ENCODE peak calls at places on chromosomes 4 and X, in five cellular contexts. O is endothelial cell of umbilical vein, M is A549, Z is HepG2, T is GM12878. A is an unnamed sample.

GRCh38 chrX:100410083-100410590 is at the start of gene PCDH19:
- DNase-seq in Z (no peak), M (peak; percentile 44), O (peak; percentile 54), T (no peak), A (no peak)

GRCh38 chrX:72308566-72309296 is 3.0 kb upstream of the CITED1 start:
- DNase-seq in Z (peak; percentile 27), O (peak; percentile 63), T (no peak), M (peak; percentile 58), A (peak; percentile 81)

GRCh38 chr4:163448541-163449203 is 24.9 kb downstream of the TKTL2 start:
- DNase-seq in Z (no peak), M (no peak), O (no peak), T (no peak), A (no peak)

GRCh38 chr4:148447672-148448071 is 5.5 kb upstream of the NR3C2 start:
- DNase-seq in O (peak; percentile 39), T (no peak), Z (no peak), M (no peak), A (peak; percentile 7)

GRCh38 chr4:85779165-85779564 is 304.2 kb downstream of the ARHGAP24 start:
- DNase-seq in M (no peak), T (no peak), Z (no peak), O (peak; percentile 87), A (no peak)

GRCh38 chrX:154436597-154437397 is at the start of gene GDI1:
- DNase-seq in T (no peak), M (peak; percentile 75), Z (no peak), O (no peak), A (peak; percentile 65)

GRCh38 chrX:112513154-112513553 is 166.6 kb downstream of the LHFPL1 start:
- DNase-seq in O (no peak), Z (no peak), T (no peak), M (no peak), A (no peak)

GRCh38 chr4:55424791-55425190 is 29.0 kb downstream of the TMEM165 start:
- DNase-seq in T (no peak), Z (no peak), O (no peak), M (no peak), A (no peak)

GRCh38 chr4:61200195-61200990 is at the start of gene ADGRL3:
- DNase-seq in O (no peak), M (no peak), T (no peak), Z (no peak), A (no peak)

GRCh38 chr4:5683566-5683965 is 24.8 kb downstream of the EVC2 start:
- DNase-seq in T (no peak), Z (no peak), O (no peak), M (no peak), A (no peak)

GRCh38 chr4:174739576-174739975 is 89.5 kb downstream of the GLRA3 start:
- DNase-seq in O (no peak), Z (no peak), M (no peak), T (no peak), A (no peak)

GRCh38 chr4:74628808-74629616 is 165.3 kb downstream of the BTC start:
- DNase-seq in O (no peak), M (no peak), T (no peak), Z (no peak), A (peak; percentile 77)

GRCh38 chr4:82797591-82798081 is 960 bp downstream of the SCD5 start:
- DNase-seq in O (peak; percentile 40), Z (no peak), M (peak; percentile 26), T (no peak), A (peak; percentile 31)

GRCh38 chr4:53012738-53013137 is 150.6 kb downstream of the RASL11B start:
- DNase-seq in Z (no peak), O (peak; percentile 67), T (no peak), M (no peak), A (peak; percentile 24)

GRCh38 chr4:59500103-59500502 is 1700.0 kb upstream of the ADGRL3 start:
- DNase-seq in Z (no peak), M (no peak), T (no peak), O (no peak), A (no peak)

GRCh38 chr4:1856071-1856919 is at the start of gene LETM1:
- DNase-seq in M (peak; percentile 94), O (peak; percentile 90), T (peak; percentile 83), Z (peak; percentile 84), A (peak; percentile 100)
- TF ChIP-seq POLR2A in M (peak; percentile 82), O (peak; percentile 66), T (peak; percentile 88), Z (peak; percentile 58), A (peak; percentile 93)

GRCh38 chr4:152515678-152516077 is 20.2 kb downstream of the FBXW7 start:
- DNase-seq in M (no peak), Z (no peak), T (no peak), O (no peak), A (no peak)
- TF ChIP-seq MAX in M (no peak), Z (no peak), T (no peak), O (no peak), A (no peak)

GRCh38 chrX:131725001-131725654 is 181.3 kb downstream of the OR13H1 start:
- DNase-seq in M (no peak), O (no peak), T (no peak), Z (no peak), A (peak; percentile 3)

GRCh38 chrX:131727778-131728177 is 183.9 kb downstream of the OR13H1 start:
- DNase-seq in T (no peak), M (no peak), Z (no peak), O (no peak), A (no peak)

GRCh38 chrX:131728295-131729145 is 184.6 kb downstream of the OR13H1 start:
- DNase-seq in Z (no peak), O (no peak), M (peak; percentile 76), T (peak; percentile 84), A (no peak)

GRCh38 chrX:131724292-131724691 is 180.4 kb downstream of the OR13H1 start:
- DNase-seq in M (no peak), T (no peak), O (no peak), Z (no peak), A (no peak)

GRCh38 chrX:131729295-131729694 is 185.4 kb downstream of the OR13H1 start:
- DNase-seq in O (no peak), T (peak; percentile 88), M (peak; percentile 46), Z (no peak), A (no peak)
- TF ChIP-seq CTCF in O (no peak), T (peak; percentile 73), M (no peak), Z (no peak), A (no peak)

GRCh38 chr4:169436734-169437133 is 166.0 kb upstream of the SH3RF1 start:
- DNase-seq in Z (no peak), M (no peak), T (no peak), O (no peak), A (no peak)

GRCh38 chr4:169438057-169438480 is 167.3 kb upstream of the SH3RF1 start:
- DNase-seq in T (peak; percentile 55), Z (peak; percentile 39), M (no peak), O (no peak), A (no peak)

GRCh38 chr4:169439244-169439643 is 168.5 kb upstream of the SH3RF1 start:
- DNase-seq in T (no peak), M (no peak), Z (no peak), O (peak; percentile 87), A (no peak)

GRCh38 chr4:169440446-169440845 is 169.7 kb upstream of the SH3RF1 start:
- DNase-seq in O (peak; percentile 43), Z (no peak), M (no peak), T (no peak), A (no peak)

GRCh38 chr4:169437299-169438047 is 166.7 kb upstream of the SH3RF1 start:
- DNase-seq in T (peak; percentile 89), Z (no peak), M (no peak), O (no peak), A (no peak)
- TF ChIP-seq POLR2A in T (peak; percentile 61), Z (no peak), M (no peak), O (no peak), A (no peak)

DNA sequence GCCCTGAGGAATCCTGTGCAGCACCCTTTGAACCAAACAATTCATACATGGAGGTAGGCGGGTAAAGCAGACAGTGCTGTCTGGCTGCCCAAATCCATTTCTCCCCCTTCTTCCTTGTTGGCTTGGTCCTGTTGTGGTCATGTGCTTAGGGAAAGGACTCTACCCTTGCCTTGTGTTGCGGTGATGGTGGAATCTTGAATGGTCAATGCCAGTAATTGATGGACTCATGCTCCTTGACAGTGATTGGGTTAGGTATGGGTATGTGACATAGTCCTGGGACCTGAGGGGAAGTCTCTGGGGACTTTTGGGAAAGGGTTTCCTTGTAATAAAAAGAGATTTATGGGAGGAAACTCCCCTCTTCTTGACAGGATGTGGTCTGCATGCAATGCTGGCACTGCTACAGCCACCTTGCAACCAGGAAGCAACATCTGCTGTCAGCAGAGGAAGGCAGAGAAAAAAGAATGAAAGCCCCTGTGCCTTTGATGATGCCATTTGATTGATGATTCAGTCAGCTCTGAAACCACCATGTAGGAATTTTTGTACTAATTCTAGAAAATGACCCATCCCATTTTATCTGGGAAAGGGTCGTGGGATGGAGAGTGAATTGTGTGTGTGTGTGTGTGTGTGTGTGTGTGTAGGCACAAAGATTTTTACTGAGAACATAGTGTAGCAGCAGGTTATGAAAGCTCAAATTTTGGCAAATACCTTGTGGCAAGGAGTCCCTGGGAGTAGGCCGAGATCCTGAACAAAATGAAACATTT is 30.0 kb upstream of the HUWE1 start:
- DNase-seq in O (peak; percentile 1), M (no peak), T (peak; percentile 87), Z (no peak), A (peak; percentile 79)
- TF ChIP-seq MAX in O (no peak), M (no peak), T (no peak), Z (no peak), A (no peak)

GRCh38 chr4:187826725-187827124 is 168.8 kb upstream of the ZFP42 start:
- DNase-seq in O (no peak), T (no peak), Z (no peak), M (peak; percentile 19), A (no peak)
- TF ChIP-seq CTCF in O (no peak), T (no peak), Z (no peak), M (no peak), A (no peak)

DNA sequence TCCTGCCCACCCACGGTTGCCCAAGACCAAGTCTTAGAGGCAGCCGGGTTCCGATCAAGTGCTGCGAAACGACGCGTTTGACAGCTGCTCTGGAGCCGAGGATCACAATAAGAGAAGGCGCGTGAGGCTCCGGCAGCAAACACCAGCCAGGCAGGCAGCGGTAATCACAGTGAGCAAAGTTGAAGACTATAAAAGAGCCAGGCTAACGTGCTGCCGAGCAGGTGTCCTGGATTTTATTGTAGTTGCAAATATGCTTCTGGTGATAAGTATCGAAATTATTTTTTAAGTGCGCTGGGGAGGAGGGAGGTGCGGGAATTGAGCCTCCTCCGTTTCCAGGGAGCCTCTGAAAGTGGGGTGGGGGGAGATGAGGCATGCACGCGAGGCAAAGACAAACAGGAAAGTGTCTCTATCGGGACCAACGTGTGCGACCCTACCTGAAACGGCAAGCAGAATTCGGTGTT is 597 bp downstream of the GABRA2 start:
- DNase-seq in M (no peak), Z (peak; percentile 2), T (no peak), O (no peak), A (no peak)
- TF ChIP-seq POLR2A in M (no peak), Z (no peak), T (no peak), O (no peak), A (no peak)

GRCh38 chr4:80308466-80308822 is 27.1 kb upstream of the CFAP299 start:
- DNase-seq in M (no peak), Z (no peak), T (no peak), O (no peak), A (no peak)

GRCh38 chr4:80309301-80310004 is 26.1 kb upstream of the CFAP299 start:
- DNase-seq in T (no peak), Z (no peak), O (peak; percentile 17), M (peak; percentile 6), A (peak; percentile 10)

GRCh38 chr4:80307183-80307735 is 28.3 kb upstream of the CFAP299 start:
- DNase-seq in T (no peak), Z (no peak), O (peak; percentile 22), M (no peak), A (no peak)

GRCh38 chr4:80306255-80306654 is 29.3 kb upstream of the CFAP299 start:
- DNase-seq in Z (no peak), O (peak; percentile 6), T (no peak), M (no peak), A (no peak)

GRCh38 chr4:80307774-80308465 is 27.6 kb upstream of the CFAP299 start:
- DNase-seq in T (no peak), Z (no peak), O (no peak), M (no peak), A (no peak)
- TF ChIP-seq MAX in T (no peak), Z (no peak), O (no peak), M (no peak), A (no peak)

A was measured in NB4.